ENCODE peak calls at places on chromosome 4, in ten cellular contexts. One of them, this sample, is unnamed.

GRCh38 chr4:98092833-98093439 is 50.3 kb downstream of the STPG2 start:
- DNase-seq in CD14-positive monocyte: no peak
- DNase-seq in HT1080: peak
- DNase-seq in activated CD8-positive, alpha-beta memory T cell treated with anti-CD3 and anti-CD28 coated beads for 24 hours: no peak
- DNase-seq in B cell: no peak
- DNase-seq in NCI-H1930: no peak
- DNase-seq in nephron progenitor cell: no peak
- DNase-seq in T1000: no peak
- DNase-seq in ascending aorta: no peak
- DNase-seq in activated CD4-positive, alpha-beta T cell treated with anti-CD3 and anti-CD28 coated beads, Interleukin-2, amount 10 ng/mL, durations not matched to agents 7 days and 5 days: no peak
- DNase-seq in this sample: peak

GRCh38 chr4:52269761-52270160 is 218.7 kb downstream of the SPATA18 start:
- DNase-seq in CD14-positive monocyte: no peak
- DNase-seq in HT1080: no peak
- DNase-seq in activated CD8-positive, alpha-beta memory T cell treated with anti-CD3 and anti-CD28 coated beads for 24 hours: no peak
- DNase-seq in B cell: no peak
- DNase-seq in NCI-H1930: no peak
- DNase-seq in nephron progenitor cell: no peak
- DNase-seq in T1000: no peak
- DNase-seq in ascending aorta: no peak
- DNase-seq in activated CD4-positive, alpha-beta T cell treated with anti-CD3 and anti-CD28 coated beads, Interleukin-2, amount 10 ng/mL, durations not matched to agents 7 days and 5 days: no peak
- DNase-seq in this sample: no peak

GRCh38 chr4:54077812-54078211 is 13.4 kb upstream of the CHIC2 start:
- DNase-seq in CD14-positive monocyte: no peak
- DNase-seq in HT1080: peak
- DNase-seq in activated CD8-positive, alpha-beta memory T cell treated with anti-CD3 and anti-CD28 coated beads for 24 hours: no peak
- DNase-seq in B cell: no peak
- DNase-seq in NCI-H1930: no peak
- DNase-seq in nephron progenitor cell: no peak
- DNase-seq in T1000: no peak
- DNase-seq in ascending aorta: no peak
- DNase-seq in activated CD4-positive, alpha-beta T cell treated with anti-CD3 and anti-CD28 coated beads, Interleukin-2, amount 10 ng/mL, durations not matched to agents 7 days and 5 days: no peak
- DNase-seq in this sample: no peak

GRCh38 chr4:146049802-146050201 is 111.2 kb upstream of the ZNF827 start:
- DNase-seq in CD14-positive monocyte: no peak
- DNase-seq in HT1080: no peak
- DNase-seq in activated CD8-positive, alpha-beta memory T cell treated with anti-CD3 and anti-CD28 coated beads for 24 hours: no peak
- DNase-seq in B cell: peak
- DNase-seq in NCI-H1930: no peak
- DNase-seq in nephron progenitor cell: no peak
- DNase-seq in T1000: no peak
- DNase-seq in ascending aorta: no peak
- DNase-seq in activated CD4-positive, alpha-beta T cell treated with anti-CD3 and anti-CD28 coated beads, Interleukin-2, amount 10 ng/mL, durations not matched to agents 7 days and 5 days: no peak
- DNase-seq in this sample: no peak

GRCh38 chr4:181559637-181560036 is 683.6 kb upstream of the TENM3 start:
- DNase-seq in CD14-positive monocyte: no peak
- DNase-seq in HT1080: no peak
- DNase-seq in activated CD8-positive, alpha-beta memory T cell treated with anti-CD3 and anti-CD28 coated beads for 24 hours: no peak
- DNase-seq in B cell: no peak
- DNase-seq in NCI-H1930: no peak
- DNase-seq in nephron progenitor cell: no peak
- DNase-seq in T1000: no peak
- DNase-seq in ascending aorta: no peak
- DNase-seq in activated CD4-positive, alpha-beta T cell treated with anti-CD3 and anti-CD28 coated beads, Interleukin-2, amount 10 ng/mL, durations not matched to agents 7 days and 5 days: no peak
- DNase-seq in this sample: no peak

GRCh38 chr4:38803833-38804653 is 548 bp downstream of the TLR1 start:
- DNase-seq in CD14-positive monocyte: no peak
- DNase-seq in HT1080: no peak
- DNase-seq in activated CD8-positive, alpha-beta memory T cell treated with anti-CD3 and anti-CD28 coated beads for 24 hours: no peak
- DNase-seq in B cell: peak
- DNase-seq in NCI-H1930: no peak
- DNase-seq in nephron progenitor cell: no peak
- DNase-seq in T1000: no peak
- DNase-seq in ascending aorta: no peak
- DNase-seq in activated CD4-positive, alpha-beta T cell treated with anti-CD3 and anti-CD28 coated beads, Interleukin-2, amount 10 ng/mL, durations not matched to agents 7 days and 5 days: peak
- DNase-seq in this sample: no peak

GRCh38 chr4:155478336-155478825 is 101.6 kb upstream of the MAP9 start:
- DNase-seq in CD14-positive monocyte: no peak
- DNase-seq in HT1080: no peak
- DNase-seq in activated CD8-positive, alpha-beta memory T cell treated with anti-CD3 and anti-CD28 coated beads for 24 hours: no peak
- DNase-seq in B cell: no peak
- DNase-seq in NCI-H1930: no peak
- DNase-seq in nephron progenitor cell: no peak
- DNase-seq in T1000: no peak
- DNase-seq in ascending aorta: no peak
- DNase-seq in activated CD4-positive, alpha-beta T cell treated with anti-CD3 and anti-CD28 coated beads, Interleukin-2, amount 10 ng/mL, durations not matched to agents 7 days and 5 days: no peak
- DNase-seq in this sample: no peak

GRCh38 chr4:21753084-21753760 is 195.3 kb downstream of the KCNIP4 start:
- DNase-seq in CD14-positive monocyte: no peak
- DNase-seq in HT1080: peak
- DNase-seq in activated CD8-positive, alpha-beta memory T cell treated with anti-CD3 and anti-CD28 coated beads for 24 hours: no peak
- DNase-seq in B cell: no peak
- DNase-seq in NCI-H1930: no peak
- DNase-seq in nephron progenitor cell: no peak
- DNase-seq in T1000: no peak
- DNase-seq in ascending aorta: no peak
- DNase-seq in activated CD4-positive, alpha-beta T cell treated with anti-CD3 and anti-CD28 coated beads, Interleukin-2, amount 10 ng/mL, durations not matched to agents 7 days and 5 days: no peak
- DNase-seq in this sample: peak

GRCh38 chr4:31674313-31674947 is 954.3 kb downstream of the PCDH7 start:
- DNase-seq in CD14-positive monocyte: no peak
- DNase-seq in HT1080: peak
- DNase-seq in activated CD8-positive, alpha-beta memory T cell treated with anti-CD3 and anti-CD28 coated beads for 24 hours: no peak
- DNase-seq in B cell: no peak
- DNase-seq in NCI-H1930: no peak
- DNase-seq in nephron progenitor cell: peak
- DNase-seq in T1000: no peak
- DNase-seq in ascending aorta: no peak
- DNase-seq in activated CD4-positive, alpha-beta T cell treated with anti-CD3 and anti-CD28 coated beads, Interleukin-2, amount 10 ng/mL, durations not matched to agents 7 days and 5 days: no peak
- DNase-seq in this sample: peak

GRCh38 chr4:138178566-138178965 is 63.6 kb downstream of the SLC7A11 start:
- DNase-seq in CD14-positive monocyte: no peak
- DNase-seq in HT1080: peak
- DNase-seq in activated CD8-positive, alpha-beta memory T cell treated with anti-CD3 and anti-CD28 coated beads for 24 hours: no peak
- DNase-seq in B cell: no peak
- DNase-seq in NCI-H1930: no peak
- DNase-seq in nephron progenitor cell: no peak
- DNase-seq in T1000: no peak
- DNase-seq in ascending aorta: no peak
- DNase-seq in activated CD4-positive, alpha-beta T cell treated with anti-CD3 and anti-CD28 coated beads, Interleukin-2, amount 10 ng/mL, durations not matched to agents 7 days and 5 days: no peak
- DNase-seq in this sample: no peak

GRCh38 chr4:1081689-1082040 is 31.7 kb downstream of the RNF212 start:
- DNase-seq in CD14-positive monocyte: peak
- DNase-seq in HT1080: no peak
- DNase-seq in activated CD8-positive, alpha-beta memory T cell treated with anti-CD3 and anti-CD28 coated beads for 24 hours: no peak
- DNase-seq in B cell: no peak
- DNase-seq in NCI-H1930: no peak
- DNase-seq in nephron progenitor cell: no peak
- DNase-seq in T1000: no peak
- DNase-seq in ascending aorta: no peak
- DNase-seq in activated CD4-positive, alpha-beta T cell treated with anti-CD3 and anti-CD28 coated beads, Interleukin-2, amount 10 ng/mL, durations not matched to agents 7 days and 5 days: no peak
- DNase-seq in this sample: no peak